ENCODE peak calls at places on chromosomes 12 and 14, in four cellular contexts. D is fibroblast of mammary gland, I is HT1080, Q is SK-N-DZ. W is an unnamed sample.
A peak's percentile ranks its signal among the peaks of the same experiment; 100 is the strongest.

GRCh38 chr12:608413-608812 is 54.8 kb downstream of the NINJ2 start:
- DNase-seq in I (no peak), D (no peak), Q (no peak), W (no peak)

GRCh38 chr12:108324678-108325358 is 14.3 kb downstream of the CMKLR1 start:
- DNase-seq in I (no peak), D (no peak), Q (no peak), W (no peak)

GRCh38 chr12:4271433-4272013 is 2.0 kb upstream of the CCND2 start:
- DNase-seq in I (no peak), Q (no peak), D (peak; percentile 29), W (peak; percentile 32)

GRCh38 chr12:91774471-91774921 is 371.1 kb downstream of the BTG1 start:
- DNase-seq in D (peak; percentile 58), Q (no peak), I (peak; percentile 5), W (no peak)

GRCh38 chr12:4567073-4567881 is 5.3 kb downstream of the DYRK4 start:
- DNase-seq in D (no peak), I (no peak), Q (no peak), W (no peak)

GRCh38 chr14:100524933-100525243 is 62.3 kb downstream of the BEGAIN start:
- DNase-seq in D (peak; percentile 21), Q (no peak), I (no peak), W (no peak)

GRCh38 chr12:105385141-105385540 is 54.6 kb downstream of the C12orf75 start:
- DNase-seq in Q (no peak), D (peak; percentile 48), I (no peak), W (no peak)

GRCh38 chr14:57464013-57464730 is 29.5 kb downstream of the CCDC198 start:
- DNase-seq in I (peak; percentile 78), D (no peak), Q (no peak), W (no peak)

GRCh38 chr12:44053550-44054243 is 217.8 kb downstream of the TMEM117 start:
- DNase-seq in Q (no peak), I (no peak), D (peak; percentile 28), W (no peak)

GRCh38 chr14:56949828-56950227 is 139.5 kb upstream of the OTX2 start:
- DNase-seq in I (peak; percentile 10), D (peak; percentile 2), Q (no peak), W (no peak)

GRCh38 chr12:25957898-25958253 is 606 bp upstream of the RASSF8 start:
- DNase-seq in I (peak; percentile 96), D (peak; percentile 93), Q (peak; percentile 55), W (no peak)

GRCh38 chr12:130137141-130138018 is 24.9 kb upstream of the FZD10 start:
- DNase-seq in Q (no peak), D (no peak), I (no peak), W (no peak)

GRCh38 chr12:54021006-54021405 is 7.2 kb upstream of the HOXC6 start:
- DNase-seq in Q (no peak), D (no peak), I (no peak), W (no peak)

GRCh38 chr12:94712852-94713545 is 62.6 kb upstream of the TMCC3 start:
- DNase-seq in I (no peak), D (no peak), Q (no peak), W (peak; percentile 23)

GRCh38 chr14:75851574-75851866 is 130.3 kb downstream of the TGFB3 start:
- DNase-seq in Q (no peak), I (no peak), D (no peak), W (no peak)

GRCh38 chr12:123763093-123763492 is 992 bp downstream of the DNAH10 start:
- DNase-seq in D (no peak), Q (no peak), I (no peak), W (no peak)

GRCh38 chr14:95250126-95250824 is 69.4 kb downstream of the CLMN start:
- DNase-seq in D (no peak), Q (no peak), I (no peak), W (no peak)

GRCh38 chr12:62866451-62867082 is 68.4 kb downstream of the PPM1H start:
- DNase-seq in Q (no peak), D (no peak), I (peak; percentile 72), W (no peak)

GRCh38 chr14:50037837-50038236 is 78.5 kb downstream of the VCPKMT start:
- DNase-seq in I (no peak), Q (peak; percentile 38), D (peak; percentile 39), W (no peak)

W was measured in SK-N-SH.